ENCODE peak calls at places on chromosome 11, in nine cellular contexts. H is CD4-positive, alpha-beta T cell; M is thyroid gland; T is upper lobe of right lung; B is tibial nerve; X is Panc1; O is NB4; P is progenitor cell of endocrine pancreas; A is lung. N is an unnamed sample.

GRCh38 chr11:43367382-43368178 is 8.9 kb downstream of the TTC17 start:
- DNase-seq in A (no peak), P (no peak), X (no peak), M (no peak), T (no peak), B (no peak), O (no peak), H (no peak), N (no peak)

GRCh38 chr11:104549019-104549418 is 349.2 kb downstream of the CASP12 start:
- DNase-seq in H (no peak), B (no peak), X (no peak), T (no peak), A (no peak), O (no peak), P (no peak), M (no peak), N (no peak)

GRCh38 chr11:79860336-79860735 is 419.5 kb upstream of the TENM4 start:
- DNase-seq in B (no peak), T (no peak), H (no peak), M (no peak), X (no peak), O (no peak), P (no peak), A (no peak), N (no peak)

GRCh38 chr11:62217191-62217748 is 8.8 kb downstream of the SCGB2A1 start:
- DNase-seq in M (no peak), B (no peak), H (no peak), T (no peak), P (no peak), O (peak), X (no peak), A (no peak), N (no peak)

GRCh38 chr11:7416080-7416479 is 69.2 kb upstream of the OLFML1 start:
- DNase-seq in B (no peak), X (no peak), T (no peak), P (no peak), O (no peak), H (no peak), A (no peak), M (no peak), N (no peak)

GRCh38 chr11:8086571-8086970 is 5.6 kb downstream of the TUB start:
- DNase-seq in M (no peak), T (no peak), H (no peak), P (no peak), A (no peak), B (no peak), O (no peak), X (no peak), N (no peak)

GRCh38 chr11:12175694-12176241 is 65.4 kb downstream of the MICAL2 start:
- DNase-seq in B (no peak), P (no peak), H (no peak), O (no peak), T (peak), M (no peak), X (peak), A (no peak), N (no peak)

GRCh38 chr11:20059587-20060021 is 100.7 kb downstream of the DBX1 start:
- DNase-seq in O (no peak), M (no peak), X (no peak), T (no peak), A (no peak), P (no peak), B (no peak), H (no peak), N (no peak)

GRCh38 chr11:129285387-129285786 is 90.3 kb upstream of the BARX2 start:
- DNase-seq in M (no peak), H (no peak), B (no peak), O (no peak), T (no peak), P (no peak), X (no peak), A (no peak), N (no peak)

GRCh38 chr11:27158763-27159679 is 118.4 kb downstream of the BBOX1 start:
- DNase-seq in B (peak), X (peak), P (peak), H (no peak), A (no peak), T (no peak), O (peak), M (peak), N (no peak)

GRCh38 chr11:8698917-8699441 is 16.4 kb downstream of the RPL27A start:
- DNase-seq in B (no peak), T (no peak), H (no peak), M (no peak), O (no peak), X (no peak), P (no peak), A (no peak), N (no peak)

GRCh38 chr11:63602296-63602695 is 11.9 kb downstream of the PLAAT3 start:
- DNase-seq in M (peak), X (no peak), O (no peak), T (no peak), H (no peak), A (no peak), P (no peak), B (no peak), N (no peak)

GRCh38 chr11:35515224-35515623 is 10.2 kb downstream of the PAMR1 start:
- DNase-seq in X (no peak), H (no peak), P (no peak), M (no peak), T (no peak), A (no peak), B (no peak), O (no peak), N (no peak)

GRCh38 chr11:12668166-12668565 is 6.1 kb upstream of the TEAD1 start:
- DNase-seq in O (no peak), B (no peak), H (no peak), X (no peak), A (no peak), T (no peak), M (no peak), P (no peak), N (no peak)

GRCh38 chr11:45901646-45902045 is 5.4 kb downstream of the FREY1 start:
- DNase-seq in T (no peak), H (no peak), X (no peak), A (no peak), B (no peak), P (no peak), M (no peak), O (no peak), N (no peak)

GRCh38 chr11:101323997-101324396 is 194.4 kb upstream of the PGR start:
- DNase-seq in P (no peak), H (no peak), X (no peak), M (no peak), A (no peak), O (peak), T (no peak), B (no peak), N (no peak)
- TF ChIP-seq CTCF in P (no peak), H (no peak), X (peak), M (no peak), A (no peak), O (no peak), T (no peak), B (no peak), N (no peak)

GRCh38 chr11:96466607-96467006 is 76.8 kb downstream of the JRKL start:
- DNase-seq in H (no peak), P (no peak), M (no peak), X (no peak), B (no peak), T (no peak), O (no peak), A (no peak), N (no peak)

GRCh38 chr11:96474263-96474662 is 84.5 kb downstream of the JRKL start:
- DNase-seq in P (no peak), M (no peak), B (no peak), A (no peak), H (no peak), O (no peak), T (no peak), X (no peak), N (no peak)

GRCh38 chr11:96470521-96470920 is 80.7 kb downstream of the JRKL start:
- DNase-seq in T (no peak), M (no peak), H (no peak), O (no peak), P (no peak), B (no peak), X (no peak), A (no peak), N (no peak)

GRCh38 chr11:96472085-96472484 is 82.3 kb downstream of the JRKL start:
- DNase-seq in B (no peak), H (no peak), A (no peak), M (no peak), O (peak), X (no peak), P (no peak), T (no peak), N (no peak)
- TF ChIP-seq CTCF in B (no peak), H (no peak), A (no peak), M (no peak), O (peak), X (no peak), P (no peak), T (no peak), N (no peak)

GRCh38 chr11:65780770-65781151 is at the start of gene AP5B1:
- DNase-seq in T (peak), H (peak), B (no peak), A (peak), O (peak), P (peak), M (peak), X (no peak), N (no peak)
- TF ChIP-seq CTCF in T (no peak), H (no peak), B (no peak), A (no peak), O (no peak), P (no peak), M (no peak), X (no peak), N (no peak)

DNA sequence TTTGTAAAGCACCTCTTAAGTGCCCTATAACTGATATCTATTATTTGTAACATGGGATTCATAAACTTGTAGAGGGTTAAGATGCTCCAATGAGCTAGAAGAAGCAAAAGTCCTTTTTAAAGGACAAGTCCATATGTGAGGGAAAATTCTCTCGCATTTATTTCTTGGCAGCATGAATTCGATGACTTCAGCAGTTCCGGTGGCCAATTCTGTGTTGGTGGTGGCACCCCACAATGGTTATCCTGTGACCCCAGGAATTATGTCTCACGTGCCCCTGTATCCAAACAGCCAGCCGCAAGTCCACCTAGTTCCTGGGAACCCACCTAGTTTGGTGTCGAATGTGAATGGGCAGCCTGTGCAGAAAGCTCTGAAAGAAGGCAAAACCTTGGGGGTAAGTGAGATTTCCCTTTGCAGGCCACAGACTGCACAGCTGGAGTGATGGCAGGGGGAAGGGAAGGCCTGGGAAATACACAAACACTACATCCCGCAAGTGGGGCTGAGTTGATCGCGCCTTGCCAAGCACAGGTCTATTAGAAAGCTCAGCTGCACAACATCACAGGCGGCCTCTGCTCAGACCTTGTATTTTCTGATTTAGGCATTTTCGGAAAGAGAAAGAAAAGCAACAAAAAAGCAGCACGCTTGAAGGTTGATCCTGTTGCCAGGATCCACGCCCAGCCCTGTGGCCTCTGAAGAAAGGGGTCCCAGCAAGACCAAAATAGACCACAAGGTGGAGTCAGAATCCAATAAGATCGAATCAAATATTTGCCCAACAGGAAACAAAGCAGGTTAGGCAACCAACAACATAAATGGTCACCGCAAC is 1.5 kb downstream of the MS4A8 start:
- DNase-seq in P (peak), X (no peak), O (peak), H (no peak), B (no peak), M (no peak), A (peak), T (no peak), N (no peak)
- TF ChIP-seq CTCF in P (peak), X (peak), O (peak), H (no peak), B (no peak), M (peak), A (no peak), T (peak), N (no peak)

GRCh38 chr11:123745764-123746451 is 4.4 kb upstream of the ZNF202 start:
- DNase-seq in X (no peak), M (no peak), O (no peak), T (no peak), H (no peak), P (no peak), A (no peak), B (no peak), N (no peak)
- TF ChIP-seq CTCF in X (no peak), M (no peak), O (no peak), T (no peak), H (no peak), P (no peak), A (no peak), B (no peak), N (no peak)

GRCh38 chr11:92296138-92296515 is 71.5 kb downstream of the FAT3 start:
- DNase-seq in M (no peak), P (no peak), O (no peak), H (no peak), T (no peak), B (no peak), X (no peak), A (no peak), N (no peak)
- TF ChIP-seq CTCF in M (no peak), P (no peak), O (no peak), H (no peak), T (no peak), B (no peak), X (no peak), A (no peak), N (no peak)

GRCh38 chr11:59997800-59998199 is 19.2 kb upstream of the OOSP4B start:
- DNase-seq in M (no peak), O (no peak), X (no peak), A (no peak), T (no peak), P (no peak), B (no peak), H (no peak), N (no peak)

GRCh38 chr11:60005360-60005759 is 11.6 kb upstream of the OOSP4B start:
- DNase-seq in P (no peak), B (no peak), T (no peak), A (no peak), M (no peak), O (no peak), X (no peak), H (no peak), N (no peak)

GRCh38 chr11:59999732-60000131 is 17.2 kb upstream of the OOSP4B start:
- DNase-seq in O (no peak), H (no peak), X (no peak), P (no peak), A (no peak), M (no peak), T (no peak), B (no peak), N (no peak)

DNA sequence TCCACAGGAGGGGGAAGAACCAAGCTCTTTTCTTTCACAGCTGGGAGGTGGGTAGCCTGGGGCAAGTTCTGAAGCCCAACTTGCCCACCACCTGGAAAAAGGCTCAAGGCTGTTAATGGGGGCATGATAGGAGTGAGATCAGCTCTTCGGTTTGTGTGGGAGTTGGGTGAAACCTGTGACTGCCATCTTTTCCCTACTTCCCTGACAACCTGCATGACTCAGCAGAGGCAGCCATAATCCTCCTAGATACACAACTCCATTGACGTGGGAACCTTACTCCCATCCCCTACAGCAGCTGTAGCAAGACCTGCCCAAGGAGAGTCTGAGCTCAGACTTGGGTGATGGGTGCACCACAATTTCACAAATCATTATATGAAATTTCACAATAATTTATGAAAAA is 13.3 kb upstream of the OOSP4B start:
- DNase-seq in T (no peak), A (no peak), M (no peak), H (no peak), X (no peak), O (no peak), B (no peak), P (no peak), N (no peak)
- TF ChIP-seq CTCF in T (no peak), A (no peak), M (no peak), H (no peak), X (no peak), O (no peak), B (no peak), P (no peak), N (no peak)

DNA sequence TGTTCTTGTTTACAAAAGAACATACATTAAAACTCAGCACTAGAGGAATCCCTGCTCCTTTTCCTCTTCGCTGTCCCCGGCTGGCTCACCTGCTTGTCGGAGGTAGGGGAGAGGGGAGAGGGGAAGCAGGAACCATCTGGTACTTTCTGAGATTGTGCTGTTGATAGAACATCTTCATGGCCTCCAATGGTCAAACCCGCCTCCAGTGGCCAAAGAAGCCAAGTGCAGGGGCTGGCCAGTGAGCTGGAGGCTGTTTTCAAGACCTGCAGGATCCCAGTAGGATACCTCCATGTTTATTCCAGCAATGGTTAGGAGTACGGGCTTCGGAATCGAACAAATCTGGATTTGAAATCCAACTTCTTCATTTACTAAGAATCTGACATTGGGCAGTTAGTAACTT is 92.6 kb downstream of the PKNOX2 start:
- DNase-seq in M (no peak), O (no peak), X (no peak), T (no peak), A (no peak), B (no peak), P (no peak), H (no peak), N (no peak)
- TF ChIP-seq CTCF in M (no peak), O (no peak), X (no peak), T (no peak), A (no peak), B (peak), P (peak), H (no peak), N (no peak)

DNA sequence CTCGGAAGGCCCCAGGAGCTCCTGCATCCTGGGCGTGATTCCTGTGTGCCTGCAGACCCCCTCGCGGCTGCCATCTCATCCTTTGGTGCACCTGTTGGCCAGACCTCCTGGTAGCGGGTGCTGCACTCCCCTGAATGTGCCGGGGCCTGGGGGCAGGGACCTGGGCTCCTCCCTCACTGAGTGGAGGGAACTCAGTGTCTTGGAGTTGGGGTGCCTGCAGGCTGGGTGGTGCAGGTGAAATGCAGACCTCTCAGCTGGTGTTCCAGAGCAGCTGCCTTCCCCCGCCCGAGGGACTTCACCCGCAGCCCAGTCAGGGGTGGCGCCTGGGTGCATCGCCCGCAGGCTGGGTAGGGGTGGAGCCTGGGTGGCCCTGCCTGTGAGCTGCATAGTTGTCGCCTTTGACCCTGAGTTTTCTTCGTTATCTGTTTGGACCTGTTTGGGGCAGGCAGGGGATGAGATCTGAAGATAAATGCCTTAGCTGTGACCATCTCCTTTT is 31.4 kb downstream of the LRP5 start:
- DNase-seq in H (no peak), P (no peak), T (no peak), O (no peak), M (peak), A (no peak), X (no peak), B (no peak), N (no peak)
- TF ChIP-seq CTCF in H (no peak), P (no peak), T (no peak), O (no peak), M (no peak), A (no peak), X (no peak), B (no peak), N (no peak)

N was measured in osteocyte.